ENCODE peak calls at places on chromosomes 11 and 22, in ten cellular contexts. One of them, this sample, is unnamed.

GRCh38 chr11:112308651-112309050 is 48.0 kb upstream of the PLET1 start:
- DNase-seq in DND-41: no peak
- DNase-seq in stimulated activated CD8-positive, alpha-beta memory T cell treated with anti-CD3 and anti-CD28 coated beads, Interleukin-4, amount 100 ng/mL, for 1 hour: no peak
- DNase-seq in iPS DF 6.9: no peak
- DNase-seq in CD8-positive, alpha-beta memory T cell: no peak
- DNase-seq in foreskin keratinocyte: no peak
- DNase-seq in GM13976: no peak
- DNase-seq in left kidney: no peak
- DNase-seq in AG09319: no peak
- DNase-seq in neural crest cell: no peak
- DNase-seq in this sample: no peak

GRCh38 chr11:25794804-25795203 is 537.1 kb upstream of the ANO3 start:
- DNase-seq in foreskin keratinocyte: no peak
- DNase-seq in left kidney: no peak
- DNase-seq in CD8-positive, alpha-beta memory T cell: no peak
- DNase-seq in GM13976: no peak
- DNase-seq in DND-41: no peak
- DNase-seq in iPS DF 6.9: peak
- DNase-seq in stimulated activated CD8-positive, alpha-beta memory T cell treated with anti-CD3 and anti-CD28 coated beads, Interleukin-4, amount 100 ng/mL, for 1 hour: no peak
- DNase-seq in AG09319: no peak
- DNase-seq in neural crest cell: no peak
- DNase-seq in this sample: no peak

GRCh38 chr22:44405661-44406060 is 92.4 kb downstream of the RTL6 start:
- DNase-seq in stimulated activated CD8-positive, alpha-beta memory T cell treated with anti-CD3 and anti-CD28 coated beads, Interleukin-4, amount 100 ng/mL, for 1 hour: no peak
- DNase-seq in iPS DF 6.9: no peak
- DNase-seq in foreskin keratinocyte: no peak
- DNase-seq in left kidney: no peak
- DNase-seq in AG09319: no peak
- DNase-seq in GM13976: no peak
- DNase-seq in DND-41: no peak
- DNase-seq in CD8-positive, alpha-beta memory T cell: no peak
- DNase-seq in neural crest cell: no peak
- DNase-seq in this sample: no peak

GRCh38 chr11:65309006-65309405 is 5.7 kb upstream of the CDC42EP2 start:
- DNase-seq in iPS DF 6.9: no peak
- DNase-seq in DND-41: no peak
- DNase-seq in AG09319: no peak
- DNase-seq in neural crest cell: no peak
- DNase-seq in GM13976: no peak
- DNase-seq in left kidney: no peak
- DNase-seq in foreskin keratinocyte: no peak
- DNase-seq in CD8-positive, alpha-beta memory T cell: no peak
- DNase-seq in stimulated activated CD8-positive, alpha-beta memory T cell treated with anti-CD3 and anti-CD28 coated beads, Interleukin-4, amount 100 ng/mL, for 1 hour: no peak
- DNase-seq in this sample: no peak

GRCh38 chr11:63769719-63770443 is 1.3 kb upstream of the ZFTA start:
- DNase-seq in CD8-positive, alpha-beta memory T cell: no peak
- DNase-seq in GM13976: no peak
- DNase-seq in AG09319: no peak
- DNase-seq in iPS DF 6.9: no peak
- DNase-seq in stimulated activated CD8-positive, alpha-beta memory T cell treated with anti-CD3 and anti-CD28 coated beads, Interleukin-4, amount 100 ng/mL, for 1 hour: no peak
- DNase-seq in DND-41: peak
- DNase-seq in neural crest cell: peak
- DNase-seq in left kidney: peak
- DNase-seq in foreskin keratinocyte: no peak
- DNase-seq in this sample: no peak

GRCh38 chr22:48950151-48950915 is 877.3 kb downstream of the BRD1 start:
- DNase-seq in GM13976: no peak
- DNase-seq in left kidney: peak
- DNase-seq in iPS DF 6.9: no peak
- DNase-seq in stimulated activated CD8-positive, alpha-beta memory T cell treated with anti-CD3 and anti-CD28 coated beads, Interleukin-4, amount 100 ng/mL, for 1 hour: no peak
- DNase-seq in DND-41: no peak
- DNase-seq in neural crest cell: no peak
- DNase-seq in foreskin keratinocyte: no peak
- DNase-seq in CD8-positive, alpha-beta memory T cell: no peak
- DNase-seq in AG09319: no peak
- DNase-seq in this sample: peak

GRCh38 chr11:36672815-36673450 is 74.9 kb upstream of the RAG2 start:
- DNase-seq in foreskin keratinocyte: no peak
- DNase-seq in iPS DF 6.9: peak
- DNase-seq in CD8-positive, alpha-beta memory T cell: peak
- DNase-seq in neural crest cell: peak
- DNase-seq in left kidney: peak
- DNase-seq in AG09319: peak
- DNase-seq in GM13976: peak
- DNase-seq in DND-41: no peak
- DNase-seq in stimulated activated CD8-positive, alpha-beta memory T cell treated with anti-CD3 and anti-CD28 coated beads, Interleukin-4, amount 100 ng/mL, for 1 hour: no peak
- DNase-seq in this sample: no peak

GRCh38 chr11:123122341-123122740 is 60.4 kb upstream of the HSPA8 start:
- DNase-seq in GM13976: no peak
- DNase-seq in neural crest cell: no peak
- DNase-seq in iPS DF 6.9: no peak
- DNase-seq in CD8-positive, alpha-beta memory T cell: no peak
- DNase-seq in left kidney: no peak
- DNase-seq in AG09319: no peak
- DNase-seq in stimulated activated CD8-positive, alpha-beta memory T cell treated with anti-CD3 and anti-CD28 coated beads, Interleukin-4, amount 100 ng/mL, for 1 hour: no peak
- DNase-seq in DND-41: no peak
- DNase-seq in foreskin keratinocyte: no peak
- DNase-seq in this sample: no peak

GRCh38 chr11:70510106-70510505 is 111.8 kb downstream of the CTTN start:
- DNase-seq in CD8-positive, alpha-beta memory T cell: no peak
- DNase-seq in stimulated activated CD8-positive, alpha-beta memory T cell treated with anti-CD3 and anti-CD28 coated beads, Interleukin-4, amount 100 ng/mL, for 1 hour: no peak
- DNase-seq in foreskin keratinocyte: no peak
- DNase-seq in neural crest cell: no peak
- DNase-seq in DND-41: no peak
- DNase-seq in AG09319: no peak
- DNase-seq in left kidney: no peak
- DNase-seq in iPS DF 6.9: no peak
- DNase-seq in GM13976: no peak
- DNase-seq in this sample: no peak

GRCh38 chr11:91608662-91609061 is 616.0 kb upstream of the FAT3 start:
- DNase-seq in iPS DF 6.9: no peak
- DNase-seq in foreskin keratinocyte: no peak
- DNase-seq in neural crest cell: no peak
- DNase-seq in DND-41: no peak
- DNase-seq in AG09319: no peak
- DNase-seq in GM13976: no peak
- DNase-seq in stimulated activated CD8-positive, alpha-beta memory T cell treated with anti-CD3 and anti-CD28 coated beads, Interleukin-4, amount 100 ng/mL, for 1 hour: no peak
- DNase-seq in left kidney: no peak
- DNase-seq in CD8-positive, alpha-beta memory T cell: no peak
- DNase-seq in this sample: no peak

GRCh38 chr11:66847461-66848232 is 4.4 kb downstream of the RCE1 start:
- DNase-seq in GM13976: no peak
- DNase-seq in foreskin keratinocyte: no peak
- DNase-seq in iPS DF 6.9: no peak
- DNase-seq in neural crest cell: no peak
- DNase-seq in stimulated activated CD8-positive, alpha-beta memory T cell treated with anti-CD3 and anti-CD28 coated beads, Interleukin-4, amount 100 ng/mL, for 1 hour: no peak
- DNase-seq in CD8-positive, alpha-beta memory T cell: no peak
- DNase-seq in AG09319: no peak
- DNase-seq in DND-41: no peak
- DNase-seq in left kidney: no peak
- DNase-seq in this sample: no peak

GRCh38 chr22:17665248-17665647 is 26.7 kb downstream of the BCL2L13 start:
- DNase-seq in CD8-positive, alpha-beta memory T cell: no peak
- DNase-seq in DND-41: no peak
- DNase-seq in neural crest cell: no peak
- DNase-seq in AG09319: no peak
- DNase-seq in iPS DF 6.9: no peak
- DNase-seq in left kidney: no peak
- DNase-seq in foreskin keratinocyte: no peak
- DNase-seq in stimulated activated CD8-positive, alpha-beta memory T cell treated with anti-CD3 and anti-CD28 coated beads, Interleukin-4, amount 100 ng/mL, for 1 hour: no peak
- DNase-seq in GM13976: no peak
- DNase-seq in this sample: no peak

GRCh38 chr11:129280027-129280811 is 88.1 kb upstream of the ARHGAP32 start:
- DNase-seq in CD8-positive, alpha-beta memory T cell: no peak
- DNase-seq in stimulated activated CD8-positive, alpha-beta memory T cell treated with anti-CD3 and anti-CD28 coated beads, Interleukin-4, amount 100 ng/mL, for 1 hour: no peak
- DNase-seq in iPS DF 6.9: no peak
- DNase-seq in AG09319: no peak
- DNase-seq in GM13976: no peak
- DNase-seq in DND-41: no peak
- DNase-seq in foreskin keratinocyte: no peak
- DNase-seq in left kidney: no peak
- DNase-seq in neural crest cell: no peak
- DNase-seq in this sample: no peak

GRCh38 chr22:45418056-45418769 is 4.7 kb downstream of the RIBC2 start:
- DNase-seq in DND-41: no peak
- DNase-seq in AG09319: no peak
- DNase-seq in stimulated activated CD8-positive, alpha-beta memory T cell treated with anti-CD3 and anti-CD28 coated beads, Interleukin-4, amount 100 ng/mL, for 1 hour: no peak
- DNase-seq in neural crest cell: no peak
- DNase-seq in left kidney: no peak
- DNase-seq in foreskin keratinocyte: no peak
- DNase-seq in GM13976: no peak
- DNase-seq in CD8-positive, alpha-beta memory T cell: no peak
- DNase-seq in iPS DF 6.9: no peak
- DNase-seq in this sample: peak

GRCh38 chr22:34068011-34068410 is 147.7 kb upstream of the LARGE1 start:
- DNase-seq in neural crest cell: no peak
- DNase-seq in stimulated activated CD8-positive, alpha-beta memory T cell treated with anti-CD3 and anti-CD28 coated beads, Interleukin-4, amount 100 ng/mL, for 1 hour: no peak
- DNase-seq in CD8-positive, alpha-beta memory T cell: no peak
- DNase-seq in iPS DF 6.9: no peak
- DNase-seq in left kidney: no peak
- DNase-seq in foreskin keratinocyte: no peak
- DNase-seq in GM13976: no peak
- DNase-seq in AG09319: no peak
- DNase-seq in DND-41: no peak
- DNase-seq in this sample: no peak

GRCh38 chr22:42645341-42645937 is 3.8 kb downstream of the CYB5R3 start:
- DNase-seq in AG09319: no peak
- DNase-seq in CD8-positive, alpha-beta memory T cell: no peak
- DNase-seq in left kidney: no peak
- DNase-seq in foreskin keratinocyte: no peak
- DNase-seq in GM13976: no peak
- DNase-seq in iPS DF 6.9: no peak
- DNase-seq in DND-41: no peak
- DNase-seq in neural crest cell: no peak
- DNase-seq in stimulated activated CD8-positive, alpha-beta memory T cell treated with anti-CD3 and anti-CD28 coated beads, Interleukin-4, amount 100 ng/mL, for 1 hour: no peak
- DNase-seq in this sample: no peak

GRCh38 chr22:32323513-32324164 is 34.0 kb upstream of the RFPL3 start:
- DNase-seq in stimulated activated CD8-positive, alpha-beta memory T cell treated with anti-CD3 and anti-CD28 coated beads, Interleukin-4, amount 100 ng/mL, for 1 hour: no peak
- DNase-seq in AG09319: no peak
- DNase-seq in iPS DF 6.9: no peak
- DNase-seq in foreskin keratinocyte: no peak
- DNase-seq in neural crest cell: no peak
- DNase-seq in DND-41: no peak
- DNase-seq in left kidney: no peak
- DNase-seq in CD8-positive, alpha-beta memory T cell: no peak
- DNase-seq in GM13976: no peak
- DNase-seq in this sample: peak

GRCh38 chr22:41034741-41035140 is 57.7 kb upstream of the EP300 start:
- DNase-seq in neural crest cell: no peak
- DNase-seq in iPS DF 6.9: no peak
- DNase-seq in left kidney: no peak
- DNase-seq in foreskin keratinocyte: no peak
- DNase-seq in DND-41: no peak
- DNase-seq in AG09319: no peak
- DNase-seq in stimulated activated CD8-positive, alpha-beta memory T cell treated with anti-CD3 and anti-CD28 coated beads, Interleukin-4, amount 100 ng/mL, for 1 hour: no peak
- DNase-seq in CD8-positive, alpha-beta memory T cell: no peak
- DNase-seq in GM13976: no peak
- DNase-seq in this sample: no peak

GRCh38 chr11:70532066-70532440 is 133.7 kb downstream of the CTTN start:
- DNase-seq in GM13976: no peak
- DNase-seq in DND-41: no peak
- DNase-seq in left kidney: peak
- DNase-seq in neural crest cell: no peak
- DNase-seq in foreskin keratinocyte: no peak
- DNase-seq in iPS DF 6.9: no peak
- DNase-seq in AG09319: no peak
- DNase-seq in CD8-positive, alpha-beta memory T cell: no peak
- DNase-seq in stimulated activated CD8-positive, alpha-beta memory T cell treated with anti-CD3 and anti-CD28 coated beads, Interleukin-4, amount 100 ng/mL, for 1 hour: no peak
- DNase-seq in this sample: no peak

GRCh38 chr11:2303627-2304155 is 1.9 kb downstream of the TSPAN32 start:
- DNase-seq in DND-41: no peak
- DNase-seq in left kidney: peak
- DNase-seq in GM13976: no peak
- DNase-seq in neural crest cell: no peak
- DNase-seq in AG09319: no peak
- DNase-seq in foreskin keratinocyte: no peak
- DNase-seq in stimulated activated CD8-positive, alpha-beta memory T cell treated with anti-CD3 and anti-CD28 coated beads, Interleukin-4, amount 100 ng/mL, for 1 hour: no peak
- DNase-seq in iPS DF 6.9: no peak
- DNase-seq in CD8-positive, alpha-beta memory T cell: no peak
- DNase-seq in this sample: no peak

GRCh38 chr11:17257200-17257599 is 19.3 kb upstream of the NUCB2 start:
- DNase-seq in GM13976: no peak
- DNase-seq in foreskin keratinocyte: no peak
- DNase-seq in DND-41: no peak
- DNase-seq in left kidney: no peak
- DNase-seq in iPS DF 6.9: no peak
- DNase-seq in CD8-positive, alpha-beta memory T cell: no peak
- DNase-seq in AG09319: no peak
- DNase-seq in stimulated activated CD8-positive, alpha-beta memory T cell treated with anti-CD3 and anti-CD28 coated beads, Interleukin-4, amount 100 ng/mL, for 1 hour: no peak
- DNase-seq in neural crest cell: no peak
- DNase-seq in this sample: no peak

GRCh38 chr11:58392741-58393140 is 13.9 kb downstream of the OR5B3 start:
- DNase-seq in CD8-positive, alpha-beta memory T cell: no peak
- DNase-seq in foreskin keratinocyte: peak
- DNase-seq in AG09319: no peak
- DNase-seq in neural crest cell: no peak
- DNase-seq in iPS DF 6.9: no peak
- DNase-seq in stimulated activated CD8-positive, alpha-beta memory T cell treated with anti-CD3 and anti-CD28 coated beads, Interleukin-4, amount 100 ng/mL, for 1 hour: no peak
- DNase-seq in GM13976: no peak
- DNase-seq in left kidney: no peak
- DNase-seq in DND-41: no peak
- DNase-seq in this sample: no peak

GRCh38 chr22:38088723-38089473 is 4.9 kb upstream of the SLC16A8 start:
- DNase-seq in AG09319: no peak
- DNase-seq in left kidney: peak
- DNase-seq in DND-41: no peak
- DNase-seq in neural crest cell: no peak
- DNase-seq in stimulated activated CD8-positive, alpha-beta memory T cell treated with anti-CD3 and anti-CD28 coated beads, Interleukin-4, amount 100 ng/mL, for 1 hour: no peak
- DNase-seq in CD8-positive, alpha-beta memory T cell: no peak
- DNase-seq in foreskin keratinocyte: no peak
- DNase-seq in GM13976: no peak
- DNase-seq in iPS DF 6.9: no peak
- DNase-seq in this sample: no peak

GRCh38 chr11:32333335-32333991 is 101.9 kb downstream of the WT1 start:
- DNase-seq in GM13976: peak
- DNase-seq in foreskin keratinocyte: no peak
- DNase-seq in DND-41: no peak
- DNase-seq in left kidney: peak
- DNase-seq in neural crest cell: peak
- DNase-seq in CD8-positive, alpha-beta memory T cell: no peak
- DNase-seq in AG09319: peak
- DNase-seq in iPS DF 6.9: no peak
- DNase-seq in stimulated activated CD8-positive, alpha-beta memory T cell treated with anti-CD3 and anti-CD28 coated beads, Interleukin-4, amount 100 ng/mL, for 1 hour: no peak
- DNase-seq in this sample: peak

GRCh38 chr11:227824-228223 is 8.3 kb downstream of the SIRT3 start:
- DNase-seq in DND-41: no peak
- DNase-seq in CD8-positive, alpha-beta memory T cell: no peak
- DNase-seq in GM13976: no peak
- DNase-seq in neural crest cell: no peak
- DNase-seq in iPS DF 6.9: no peak
- DNase-seq in stimulated activated CD8-positive, alpha-beta memory T cell treated with anti-CD3 and anti-CD28 coated beads, Interleukin-4, amount 100 ng/mL, for 1 hour: no peak
- DNase-seq in foreskin keratinocyte: no peak
- DNase-seq in left kidney: no peak
- DNase-seq in AG09319: no peak
- DNase-seq in this sample: no peak

GRCh38 chr22:50064453-50064852 is 6.4 kb upstream of the TTLL8 start:
- DNase-seq in GM13976: no peak
- DNase-seq in CD8-positive, alpha-beta memory T cell: no peak
- DNase-seq in DND-41: no peak
- DNase-seq in stimulated activated CD8-positive, alpha-beta memory T cell treated with anti-CD3 and anti-CD28 coated beads, Interleukin-4, amount 100 ng/mL, for 1 hour: no peak
- DNase-seq in neural crest cell: no peak
- DNase-seq in foreskin keratinocyte: no peak
- DNase-seq in left kidney: no peak
- DNase-seq in AG09319: no peak
- DNase-seq in iPS DF 6.9: no peak
- DNase-seq in this sample: no peak

GRCh38 chr11:6531267-6531752 is 34.2 kb downstream of the DNHD1 start:
- DNase-seq in foreskin keratinocyte: peak
- DNase-seq in iPS DF 6.9: no peak
- DNase-seq in left kidney: peak
- DNase-seq in AG09319: peak
- DNase-seq in stimulated activated CD8-positive, alpha-beta memory T cell treated with anti-CD3 and anti-CD28 coated beads, Interleukin-4, amount 100 ng/mL, for 1 hour: no peak
- DNase-seq in CD8-positive, alpha-beta memory T cell: peak
- DNase-seq in DND-41: peak
- DNase-seq in GM13976: peak
- DNase-seq in neural crest cell: peak
- DNase-seq in this sample: no peak

GRCh38 chr11:112004389-112004788 is 20.8 kb upstream of the DLAT start:
- DNase-seq in AG09319: no peak
- DNase-seq in foreskin keratinocyte: no peak
- DNase-seq in stimulated activated CD8-positive, alpha-beta memory T cell treated with anti-CD3 and anti-CD28 coated beads, Interleukin-4, amount 100 ng/mL, for 1 hour: no peak
- DNase-seq in iPS DF 6.9: no peak
- DNase-seq in DND-41: peak
- DNase-seq in neural crest cell: no peak
- DNase-seq in CD8-positive, alpha-beta memory T cell: no peak
- DNase-seq in left kidney: no peak
- DNase-seq in GM13976: peak
- DNase-seq in this sample: peak

This sample was measured in H1.